ENCODE peak calls at places on chromosomes 11 and 22, in seven cellular contexts. P is cardiac muscle cell; Z is CD4-positive, CD25-positive, alpha-beta regulatory T cell; S is K562; F is CD8-positive, alpha-beta memory T cell; I is right cardiac atrium; J is kidney. Q is an unnamed sample. For H3K9me3, the result is how much of the 10 kb centered on the place peaks cover.

GRCh38 chr22:27880778-27881394 is 38.2 kb downstream of the PITPNB start:
- DNase-seq in P (peak), Z (peak), S (peak), F (no peak), I (no peak), J (no peak), Q (no peak)

GRCh38 chr11:69215784-69216415 is 60.2 kb downstream of the SMIM38 start:
- DNase-seq in P (no peak), Z (no peak), S (no peak), F (no peak), I (no peak), J (peak), Q (no peak)

GRCh38 chr11:17933710-17934109 is 79.1 kb downstream of the SERGEF start:
- DNase-seq in P (no peak), Z (no peak), S (no peak), F (no peak), I (no peak), J (no peak), Q (no peak)

GRCh38 chr11:74641289-74641688 is 48.9 kb downstream of the POLD3 start:
- DNase-seq in P (no peak), Z (no peak), S (peak), F (no peak), I (no peak), J (no peak), Q (no peak)

GRCh38 chr11:70548976-70549375 is 150.6 kb downstream of the CTTN start:
- DNase-seq in P (no peak), Z (no peak), S (peak), F (no peak), I (no peak), J (peak), Q (no peak)

GRCh38 chr11:18698341-18699268 is at the start of gene TMEM86A:
- DNase-seq in P (peak), Z (peak), S (peak), F (peak), I (peak), J (peak), Q (peak)

GRCh38 chr11:10303558-10304363 is 1.1 kb upstream of the ADM start:
- DNase-seq in P (peak), Z (peak), S (peak), F (peak), I (no peak), J (peak), Q (no peak)

GRCh38 chr11:104333977-104334376 is 170.0 kb upstream of the PDGFD start:
- DNase-seq in P (no peak), Z (peak), S (peak), F (no peak), I (no peak), J (no peak), Q (no peak)

GRCh38 chr11:15800121-15800800 is 556.1 kb downstream of the SOX6 start:
- DNase-seq in P (peak), Z (no peak), S (no peak), F (no peak), I (peak), J (no peak), Q (peak)

GRCh38 chr11:34481307-34481706 is 32.3 kb downstream of the ELF5 start:
- DNase-seq in P (no peak), Z (no peak), S (no peak), F (no peak), I (no peak), J (no peak), Q (no peak)

GRCh38 chr11:62256281-62256680 is 13.7 kb upstream of the SCGB2A2 start:
- DNase-seq in P (no peak), Z (no peak), S (no peak), F (no peak), I (no peak), J (no peak), Q (no peak)

GRCh38 chr11:97684486-97685439 is 1295.0 kb downstream of the JRKL start:
- DNase-seq in P (peak), Z (no peak), S (no peak), F (no peak), I (peak), J (no peak), Q (no peak)

GRCh38 chr11:27495710-27496300 is 10.8 kb downstream of the LIN7C start:
- DNase-seq in P (no peak), Z (no peak), S (no peak), F (no peak), I (no peak), J (no peak), Q (no peak)

GRCh38 chr11:112744041-112744440 is 217.2 kb upstream of the NCAM1 start:
- DNase-seq in P (no peak), Z (no peak), S (no peak), F (no peak), I (no peak), J (no peak), Q (no peak)

GRCh38 chr11:27619039-27619438 is 81.2 kb downstream of the BDNF start:
- DNase-seq in P (peak), Z (no peak), S (no peak), F (no peak), I (no peak), J (no peak), Q (no peak)

GRCh38 chr11:134797411-134798089 is 385.5 kb upstream of the B3GAT1 start:
- DNase-seq in P (no peak), Z (no peak), S (no peak), F (no peak), I (no peak), J (no peak), Q (no peak)

GRCh38 chr22:26942301-26942927 is 285.0 kb downstream of the MIAT start:
- DNase-seq in P (no peak), Z (no peak), S (no peak), F (no peak), I (no peak), J (no peak), Q (no peak)

GRCh38 chr11:68950268-68950667 is 30.5 kb downstream of the MRGPRD start:
- DNase-seq in P (peak), Z (peak), S (peak), F (no peak), I (peak), J (no peak), Q (no peak)

GRCh38 chr22:39090426-39091064 is 6.5 kb upstream of the APOBEC3H start:
- DNase-seq in P (no peak), Z (peak), S (no peak), F (peak), I (peak), J (peak), Q (no peak)

GRCh38 chr22:36465232-36466021 is 16.0 kb downstream of the TXN2 start:
- DNase-seq in P (peak), Z (no peak), S (no peak), F (no peak), I (peak), J (peak), Q (peak)

DNA sequence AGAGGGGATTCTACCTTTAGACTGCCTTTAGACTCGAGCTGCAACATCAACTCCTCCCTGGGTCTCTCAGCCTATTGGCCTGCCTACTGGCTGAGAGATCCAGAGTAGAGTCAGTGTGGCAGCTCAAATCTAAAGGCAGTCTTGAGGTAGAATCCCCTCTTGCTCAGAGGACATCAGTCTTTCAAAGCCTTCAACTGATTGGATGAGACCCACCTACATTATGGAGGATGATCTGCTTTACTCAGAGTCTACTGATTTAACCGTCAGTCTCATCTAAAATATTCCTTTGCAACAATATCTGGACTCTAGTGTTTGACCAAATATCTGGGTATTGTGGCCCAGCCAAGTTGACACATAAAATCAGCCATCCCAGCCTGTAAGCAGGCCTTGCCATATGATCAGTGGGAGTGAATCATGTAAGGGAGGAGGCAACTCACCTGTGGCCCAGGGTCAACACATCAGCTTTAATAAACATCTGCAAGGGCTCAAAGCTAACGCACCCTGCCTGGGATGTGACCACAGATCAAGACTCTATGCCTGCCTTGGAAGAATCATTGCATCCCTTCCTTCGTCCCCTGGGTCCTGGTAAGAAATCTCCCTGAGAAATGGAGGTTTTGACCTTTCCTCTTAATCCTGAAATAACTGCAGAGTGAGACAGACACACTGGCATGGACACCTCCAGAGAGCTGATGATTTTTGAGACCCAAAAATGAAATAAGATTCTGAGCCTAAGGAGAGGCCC is 198.1 kb downstream of the DBX1 start:
- DNase-seq in P (no peak), Z (no peak), S (no peak), F (no peak), I (no peak), J (no peak), Q (no peak)
- H3K9me3 ChIP-seq in P (under half), Z (under half), S (under half), F (under half), I (under half), J (under half), Q (under half)

GRCh38 chr11:12829131-12829530 is 154.9 kb downstream of the TEAD1 start:
- DNase-seq in P (no peak), Z (no peak), S (no peak), F (no peak), I (no peak), J (no peak), Q (no peak)
- H3K4me3 ChIP-seq in P (no peak), Z (no peak), S (no peak), F (no peak), I (no peak), J (peak), Q (no peak)

DNA sequence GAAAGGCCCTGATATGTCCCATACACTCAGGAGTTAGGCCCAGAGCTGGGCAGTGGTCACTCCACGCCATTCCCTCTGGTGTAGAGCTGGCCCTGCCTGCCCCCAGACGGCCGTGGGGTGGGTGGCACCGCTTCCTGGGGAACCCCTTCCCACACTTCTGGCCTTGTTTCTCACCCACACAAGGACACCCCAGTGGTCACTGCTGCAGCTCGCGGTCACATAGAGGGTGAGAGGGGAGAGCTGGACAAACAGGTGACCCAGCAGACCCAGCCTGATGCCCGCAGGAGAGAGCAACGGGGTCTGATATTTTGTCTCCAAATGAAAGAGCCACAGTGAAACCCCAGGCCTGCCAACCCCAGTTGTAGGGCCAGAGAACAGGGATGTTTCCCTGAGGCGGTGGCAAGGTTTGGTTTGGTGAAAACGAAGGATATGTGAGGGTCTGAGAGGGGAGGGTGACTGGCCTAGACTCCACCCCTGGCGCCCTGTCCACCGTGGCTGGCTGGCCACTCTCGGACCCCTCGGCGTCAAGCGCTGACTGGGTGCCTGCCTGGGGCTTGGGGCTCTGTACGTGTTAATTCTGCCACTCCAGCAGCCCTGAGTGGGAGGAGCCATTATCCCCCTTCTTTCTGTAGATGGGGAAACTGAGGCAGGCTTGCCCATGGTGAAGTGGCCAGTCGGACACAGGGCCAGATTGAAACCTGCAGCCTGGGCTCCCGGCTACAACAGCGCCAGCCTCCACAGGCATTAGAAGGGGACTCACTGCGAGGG is 71.0 kb upstream of the PPARA start:
- DNase-seq in P (no peak), Z (no peak), S (no peak), F (peak), I (peak), J (peak), Q (peak)
- H3K27ac ChIP-seq in P (no peak), Z (no peak), S (no peak), F (no peak), I (peak), J (peak), Q (peak)

DNA sequence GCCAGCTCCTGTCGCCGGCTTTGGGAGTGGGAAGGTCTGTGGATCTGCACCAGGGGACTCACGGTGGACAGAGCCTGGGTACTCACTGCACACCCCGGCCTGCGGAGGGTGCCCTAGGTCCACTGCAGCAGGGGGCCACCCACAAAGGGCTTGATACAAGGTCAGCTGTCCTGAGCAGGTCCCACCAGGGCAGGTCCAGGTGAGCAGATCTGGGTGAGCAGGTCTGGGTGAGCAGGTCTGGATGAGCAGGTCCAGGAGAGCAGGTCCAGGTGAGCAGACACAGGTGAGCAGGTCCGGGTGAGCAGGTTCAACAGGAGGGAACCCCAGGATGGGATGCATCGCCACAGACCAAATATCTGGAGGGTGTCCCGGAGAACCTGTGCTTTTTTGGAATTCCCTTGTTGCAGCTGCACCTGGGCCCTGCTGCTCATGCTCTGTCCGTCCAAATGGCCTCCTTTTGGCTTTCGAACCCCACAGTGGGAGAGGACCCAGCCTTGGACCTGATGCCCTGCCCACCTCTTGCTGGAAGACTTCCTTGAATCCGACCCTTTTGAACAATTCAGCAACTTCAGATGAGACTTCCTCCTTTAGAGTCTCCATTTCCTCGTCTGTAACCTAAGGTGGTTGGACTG is 485.3 kb downstream of the TBC1D22A start:
- DNase-seq in P (no peak), Z (no peak), S (no peak), F (no peak), I (no peak), J (no peak), Q (no peak)
- H3K9me3 ChIP-seq in P (under half), Z (under half), S (under half), F (under half), I (under half), J (under half), Q (under half)

Q was measured in upper lobe of right lung.